ENCODE peak calls at places on chromosomes 4 and X, in eight cellular contexts. T is CD8-positive, alpha-beta T cell; E is AG09319; F is tibial artery; R is transverse colon; P is neural crest cell; N is left ventricle myocardium inferior; K is MM.1S. Q is an unnamed sample.

GRCh38 chrX:7088968-7089615 is 58.4 kb upstream of the STS start:
- DNase-seq in T (peak), E (no peak), F (no peak), R (no peak), P (no peak), N (no peak), K (peak), Q (peak)

GRCh38 chr4:159131564-159131963 is 28.7 kb downstream of the RAPGEF2 start:
- DNase-seq in T (no peak), E (no peak), F (no peak), R (no peak), P (no peak), N (no peak), K (no peak), Q (no peak)

GRCh38 chrX:137194164-137194563 is 160.4 kb upstream of the GPR101 start:
- DNase-seq in T (no peak), E (no peak), F (no peak), R (no peak), P (peak), N (no peak), K (peak), Q (peak)

GRCh38 chr4:71583971-71584370 is 199.9 kb downstream of the GC start:
- DNase-seq in T (no peak), E (no peak), F (no peak), R (no peak), P (no peak), N (no peak), K (no peak), Q (no peak)

GRCh38 chr4:8589336-8589735 is 3.2 kb upstream of the CPZ start:
- DNase-seq in T (no peak), E (no peak), F (no peak), R (no peak), P (no peak), N (no peak), K (no peak), Q (no peak)

GRCh38 chr4:35883108-35883507 is 361.2 kb downstream of the ARAP2 start:
- DNase-seq in T (no peak), E (no peak), F (no peak), R (no peak), P (no peak), N (no peak), K (no peak), Q (no peak)

GRCh38 chr4:84669201-84669600 is 86.3 kb downstream of the CDS1 start:
- DNase-seq in T (no peak), E (no peak), F (no peak), R (no peak), P (no peak), N (no peak), K (no peak), Q (no peak)

GRCh38 chr4:80071643-80072606 is 1.1 kb downstream of the ANTXR2 start:
- DNase-seq in T (peak), E (no peak), F (peak), R (peak), P (peak), N (peak), K (no peak), Q (peak)

GRCh38 chr4:33107813-33108212 is 2387.6 kb downstream of the PCDH7 start:
- DNase-seq in T (no peak), E (no peak), F (no peak), R (no peak), P (no peak), N (no peak), K (no peak), Q (no peak)

GRCh38 chr4:10201356-10202223 is 85.0 kb upstream of the WDR1 start:
- DNase-seq in T (no peak), E (no peak), F (no peak), R (no peak), P (no peak), N (no peak), K (no peak), Q (no peak)

GRCh38 chr4:33864290-33864859 is 2379.9 kb downstream of the ARAP2 start:
- DNase-seq in T (no peak), E (no peak), F (no peak), R (no peak), P (no peak), N (no peak), K (no peak), Q (no peak)

GRCh38 chr4:80711956-80712355 is 318.6 kb upstream of the BMP3 start:
- DNase-seq in T (no peak), E (no peak), F (no peak), R (no peak), P (no peak), N (no peak), K (no peak), Q (no peak)

GRCh38 chr4:26217961-26218676 is 102.7 kb upstream of the RBPJ start:
- DNase-seq in T (no peak), E (peak), F (no peak), R (no peak), P (no peak), N (no peak), K (no peak), Q (no peak)

GRCh38 chr4:74218201-74218600 is 60.3 kb downstream of the MTHFD2L start:
- DNase-seq in T (no peak), E (no peak), F (no peak), R (no peak), P (no peak), N (no peak), K (no peak), Q (no peak)

GRCh38 chrX:54063361-54063760 is 19.1 kb upstream of the PHF8 start:
- DNase-seq in T (no peak), E (no peak), F (no peak), R (no peak), P (no peak), N (no peak), K (no peak), Q (no peak)

GRCh38 chrX:55007633-55008032 is 7.5 kb downstream of the APEX2 start:
- DNase-seq in T (no peak), E (no peak), F (no peak), R (peak), P (no peak), N (no peak), K (no peak), Q (no peak)

GRCh38 chrX:41971346-41971745 is 48.0 kb upstream of the CASK start:
- DNase-seq in T (no peak), E (no peak), F (no peak), R (no peak), P (no peak), N (no peak), K (no peak), Q (no peak)

GRCh38 chrX:18075603-18076002 is 145.1 kb downstream of the BEND2 start:
- DNase-seq in T (no peak), E (no peak), F (no peak), R (no peak), P (no peak), N (no peak), K (no peak), Q (no peak)

GRCh38 chr4:119672938-119673337 is 44.3 kb upstream of the PDE5A start:
- DNase-seq in T (no peak), E (no peak), F (no peak), R (no peak), P (no peak), N (no peak), K (no peak), Q (no peak)

GRCh38 chr4:52640808-52641595 is 18.1 kb downstream of the USP46 start:
- DNase-seq in T (no peak), E (no peak), F (no peak), R (no peak), P (no peak), N (no peak), K (no peak), Q (no peak)

GRCh38 chr4:125741825-125742452 is 427.2 kb downstream of the FAT4 start:
- DNase-seq in T (no peak), E (peak), F (no peak), R (no peak), P (no peak), N (no peak), K (peak), Q (no peak)

GRCh38 chrX:37757082-37757481 is 22.8 kb upstream of the CYBB start:
- DNase-seq in T (no peak), E (no peak), F (no peak), R (no peak), P (no peak), N (no peak), K (no peak), Q (no peak)

GRCh38 chr4:37999000-37999745 is 39.0 kb downstream of the PTTG2 start:
- DNase-seq in T (peak), E (no peak), F (no peak), R (no peak), P (no peak), N (no peak), K (peak), Q (no peak)

GRCh38 chr4:42954925-42955669 is 62.6 kb downstream of the GRXCR1 start:
- DNase-seq in T (no peak), E (no peak), F (no peak), R (no peak), P (no peak), N (peak), K (no peak), Q (no peak)

GRCh38 chr4:20445933-20446723 is 194.4 kb downstream of the SLIT2 start:
- DNase-seq in T (no peak), E (no peak), F (no peak), R (no peak), P (no peak), N (no peak), K (no peak), Q (no peak)

GRCh38 chrX:39773923-39774803 is 323.6 kb downstream of the BCOR start:
- DNase-seq in T (peak), E (no peak), F (no peak), R (no peak), P (no peak), N (no peak), K (no peak), Q (no peak)

GRCh38 chr4:46856347-46856746 is 52.7 kb downstream of the COX7B2 start:
- DNase-seq in T (no peak), E (no peak), F (no peak), R (no peak), P (no peak), N (no peak), K (no peak), Q (no peak)

DNA sequence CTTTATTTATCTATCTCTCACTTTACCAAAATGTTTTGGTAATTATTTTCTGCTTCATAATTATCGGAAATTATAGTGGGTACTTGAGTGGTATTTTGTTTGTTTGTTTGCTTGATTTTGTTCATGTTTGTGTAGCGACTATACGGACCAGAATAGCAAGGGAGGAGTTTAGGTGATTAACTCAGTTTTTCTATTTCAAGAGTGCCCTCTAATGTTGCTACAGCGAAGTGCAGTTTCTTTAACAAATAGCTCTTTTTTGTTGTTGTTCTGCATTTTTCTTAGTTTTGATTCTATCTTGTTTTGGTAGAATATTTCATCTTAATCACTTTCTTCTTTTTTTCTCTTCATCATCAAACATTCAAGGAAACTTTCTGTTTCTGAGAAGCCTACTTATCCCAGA is 40.8 kb upstream of the QRFPR start:
- DNase-seq in T (no peak), E (no peak), F (no peak), R (no peak), P (no peak), N (no peak), K (peak), Q (no peak)
- TF ChIP-seq CTCF in T (no peak), E (peak), F (no peak), R (peak), P (peak), N (peak), K (peak), Q (no peak)

DNA sequence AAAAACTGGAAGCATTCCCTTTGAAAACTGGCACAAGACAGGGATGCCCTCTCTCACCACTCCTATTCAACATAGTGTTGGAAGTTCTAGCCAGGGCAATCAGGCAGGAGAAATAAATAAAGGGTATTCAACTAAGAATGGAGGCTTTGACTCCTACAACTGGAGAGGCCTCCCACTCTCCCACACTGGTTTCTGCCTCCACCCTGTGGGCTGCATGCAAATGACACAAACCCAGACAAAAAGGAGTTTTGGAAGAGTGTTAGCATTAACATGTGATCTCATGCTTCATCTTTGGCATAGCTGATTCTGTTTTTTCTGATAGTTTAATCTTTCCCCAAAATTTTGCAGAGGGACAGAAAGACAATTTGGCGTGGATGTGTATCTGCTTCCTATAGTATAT is 80.8 kb upstream of the IQCM start:
- DNase-seq in T (no peak), E (no peak), F (no peak), R (no peak), P (no peak), N (peak), K (no peak), Q (peak)
- TF ChIP-seq CTCF in T (no peak), E (peak), F (peak), R (no peak), P (peak), N (peak), K (peak), Q (no peak)

GRCh38 chr4:100311181-100311580 is 120.9 kb upstream of the DDIT4L start:
- DNase-seq in T (no peak), E (no peak), F (no peak), R (no peak), P (no peak), N (no peak), K (no peak), Q (no peak)
- TF ChIP-seq CTCF in T (no peak), E (no peak), F (no peak), R (no peak), P (no peak), N (no peak), K (no peak), Q (no peak)

GRCh38 chr4:62159876-62160275 is 959.8 kb downstream of the ADGRL3 start:
- DNase-seq in T (no peak), E (no peak), F (no peak), R (no peak), P (no peak), N (no peak), K (no peak), Q (no peak)

GRCh38 chr4:62161446-62161845 is 961.3 kb downstream of the ADGRL3 start:
- DNase-seq in T (no peak), E (no peak), F (no peak), R (no peak), P (no peak), N (no peak), K (no peak), Q (no peak)

GRCh38 chr4:62159306-62159705 is 959.2 kb downstream of the ADGRL3 start:
- DNase-seq in T (no peak), E (no peak), F (no peak), R (no peak), P (no peak), N (no peak), K (no peak), Q (no peak)

GRCh38 chr4:62162606-62163005 is 962.5 kb downstream of the ADGRL3 start:
- DNase-seq in T (no peak), E (no peak), F (no peak), R (no peak), P (no peak), N (no peak), K (no peak), Q (no peak)
- TF ChIP-seq CTCF in T (no peak), E (no peak), F (no peak), R (no peak), P (no peak), N (no peak), K (peak), Q (no peak)

GRCh38 chr4:154626793-154627484 is 14.5 kb upstream of the FGG start:
- DNase-seq in T (peak), E (no peak), F (no peak), R (peak), P (peak), N (peak), K (peak), Q (peak)
- TF ChIP-seq CTCF in T (no peak), E (peak), F (no peak), R (peak), P (peak), N (peak), K (peak), Q (peak)

GRCh38 chrX:145178268-145178667 is 69.0 kb upstream of the SPANXN1 start:
- DNase-seq in T (no peak), E (no peak), F (no peak), R (no peak), P (no peak), N (no peak), K (no peak), Q (no peak)
- TF ChIP-seq CTCF in T (no peak), E (no peak), F (no peak), R (no peak), P (peak), N (no peak), K (peak), Q (no peak)

GRCh38 chrX:84188320-84188834 is 378 bp upstream of the RPS6KA6 start:
- DNase-seq in T (peak), E (peak), F (peak), R (peak), P (peak), N (peak), K (peak), Q (peak)
- TF ChIP-seq CTCF in T (no peak), E (peak), F (no peak), R (no peak), P (no peak), N (no peak), K (no peak), Q (no peak)